ENCODE peak calls at places on chromosome 7, in four cellular contexts. Q, Z, V and M are unnamed samples.

GRCh38 chr7:732094-732541 is 5.0 kb upstream of the PRKAR1B start:
- DNase-seq in Z (no peak), Q (peak; percentile 71), V (peak; percentile 86), M (no peak)

GRCh38 chr7:134823400-134823799 is 44.0 kb downstream of the CALD1 start:
- DNase-seq in Z (no peak), Q (no peak), V (no peak), M (no peak)

GRCh38 chr7:141648276-141649114 is 53.5 kb downstream of the DENND11 start:
- DNase-seq in V (no peak), Z (no peak), Q (no peak), M (no peak)

GRCh38 chr7:137038706-137039105 is 170.3 kb downstream of the CHRM2 start:
- DNase-seq in V (no peak), Q (no peak), Z (no peak), M (no peak)

GRCh38 chr7:56105508-56105907 is 768 bp downstream of the CHCHD2 start:
- DNase-seq in Q (no peak), Z (no peak), V (peak; percentile 73), M (no peak)

GRCh38 chr7:73454424-73454823 is 20.8 kb downstream of the FZD9 start:
- DNase-seq in Q (no peak), Z (no peak), V (no peak), M (no peak)

GRCh38 chr7:39357648-39358047 is 208.6 kb upstream of the YAE1 start:
- DNase-seq in V (no peak), Z (peak; percentile 78), Q (no peak), M (no peak)

GRCh38 chr7:22351878-22352277 is 5.1 kb downstream of the RAPGEF5 start:
- DNase-seq in V (no peak), Z (no peak), Q (no peak), M (no peak)

GRCh38 chr7:80895056-80895455 is 23.8 kb downstream of the SEMA3C start:
- DNase-seq in Q (no peak), V (no peak), Z (no peak), M (no peak)

GRCh38 chr7:123360631-123361030 is 160.9 kb upstream of the SLC13A1 start:
- DNase-seq in Q (peak; percentile 62), Z (no peak), V (no peak), M (no peak)

GRCh38 chr7:17040701-17041100 is 158.9 kb upstream of the AGR3 start:
- DNase-seq in Q (no peak), V (no peak), Z (no peak), M (no peak)

GRCh38 chr7:122006687-122007086 is 133.7 kb downstream of the PTPRZ1 start:
- DNase-seq in Q (no peak), V (no peak), Z (no peak), M (no peak)

GRCh38 chr7:105978035-105978434 is 15.0 kb downstream of the CDHR3 start:
- DNase-seq in V (no peak), Q (no peak), Z (no peak), M (no peak)

GRCh38 chr7:18927134-18927533 is 190.3 kb downstream of the TWIST1 start:
- DNase-seq in V (no peak), Z (no peak), Q (no peak), M (no peak)

GRCh38 chr7:140435252-140435895 is 31.5 kb downstream of the RAB19 start:
- DNase-seq in Q (peak; percentile 73), V (no peak), Z (peak; percentile 60), M (no peak)

GRCh38 chr7:34728156-34728555 is 70.1 kb downstream of the NPSR1 start:
- DNase-seq in Q (no peak), V (no peak), Z (no peak), M (no peak)

GRCh38 chr7:79820387-79820786 is 314.2 kb upstream of the GNAI1 start:
- DNase-seq in V (no peak), Z (no peak), Q (peak; percentile 52), M (no peak)

GRCh38 chr7:111789880-111790279 is 227.6 kb upstream of the IMMP2L start:
- DNase-seq in Q (no peak), Z (no peak), V (peak; percentile 36), M (no peak)

GRCh38 chr7:1537631-1538412 is 7.3 kb downstream of the MAFK start:
- DNase-seq in Z (peak; percentile 61), V (no peak), Q (peak; percentile 100), M (no peak)

GRCh38 chr7:108418941-108419340 is 37.3 kb downstream of the NRCAM start:
- DNase-seq in Q (no peak), V (no peak), Z (no peak), M (no peak)

GRCh38 chr7:158345731-158346130 is 241.9 kb downstream of the PTPRN2 start:
- DNase-seq in Q (no peak), Z (no peak), V (no peak), M (no peak)

GRCh38 chr7:113652501-113652900 is 266.3 kb downstream of the PPP1R3A start:
- DNase-seq in Z (no peak), V (no peak), Q (no peak), M (no peak)

DNA sequence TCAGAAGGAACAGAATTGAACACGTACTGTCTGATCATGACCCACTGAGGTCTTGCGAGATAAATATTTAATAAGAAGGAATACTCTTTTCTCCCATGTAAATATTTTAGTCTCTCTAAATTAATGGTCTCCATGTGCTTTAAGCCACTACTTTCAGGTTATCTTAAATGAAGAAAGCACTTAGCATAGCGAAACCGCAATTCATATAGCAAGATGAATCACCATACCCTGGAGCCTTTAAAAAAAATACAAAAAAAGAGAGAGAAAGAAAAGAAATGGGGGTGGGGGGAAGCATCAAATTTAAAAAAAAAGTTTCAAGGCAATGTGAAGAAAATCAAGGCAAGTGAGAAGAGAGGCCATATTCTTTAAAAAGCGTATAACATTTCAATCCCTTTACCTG is 82.5 kb downstream of the CTTNBP2 start:
- DNase-seq in Z (no peak), Q (no peak), V (no peak), M (no peak)
- TF ChIP-seq TCF12 in Z (no peak), Q (no peak), V (no peak), M (no peak)

GRCh38 chr7:2612445-2613112 is 19.2 kb upstream of the TTYH3 start:
- DNase-seq in Q (no peak), V (no peak), Z (peak; percentile 89), M (no peak)

GRCh38 chr7:2611921-2612320 is 19.9 kb upstream of the TTYH3 start:
- DNase-seq in Z (no peak), Q (no peak), V (no peak), M (no peak)

GRCh38 chr7:2611401-2611800 is 20.4 kb upstream of the TTYH3 start:
- DNase-seq in Z (no peak), Q (no peak), V (no peak), M (no peak)

GRCh38 chr7:2610466-2610865 is 21.3 kb upstream of the TTYH3 start:
- DNase-seq in Z (no peak), V (no peak), Q (no peak), M (no peak)

GRCh38 chr7:2610898-2611297 is 20.9 kb upstream of the TTYH3 start:
- DNase-seq in Z (no peak), Q (no peak), V (no peak), M (no peak)
- TF ChIP-seq TCF12 in Z (no peak), Q (no peak), V (no peak), M (no peak)

GRCh38 chr7:44310221-44310848 is 15.1 kb downstream of the CAMK2B start:
- DNase-seq in V (no peak), Q (no peak), Z (no peak), M (no peak)
- TF ChIP-seq TCF12 in V (no peak), Q (no peak), Z (no peak), M (no peak)

DNA sequence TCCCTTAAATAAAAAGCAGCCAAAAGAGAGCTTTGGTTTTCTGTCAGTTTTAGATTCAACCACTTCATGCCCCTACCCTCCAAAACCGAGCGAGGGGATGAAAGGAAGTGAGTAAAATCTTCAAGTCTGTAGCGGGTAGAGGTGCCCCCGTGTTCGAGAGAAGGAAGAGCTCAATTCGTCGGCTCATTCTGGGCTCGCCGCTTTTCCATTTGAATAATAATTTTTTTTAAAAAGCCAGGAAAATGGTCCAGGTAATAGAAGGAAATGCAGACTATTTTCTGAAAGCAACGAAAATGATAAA is 436.2 kb upstream of the GALNT17 start:
- DNase-seq in V (no peak), Q (peak; percentile 56), Z (no peak), M (no peak)
- TF ChIP-seq TCF12 in V (no peak), Q (no peak), Z (no peak), M (no peak)